ENCODE peak calls at places on chromosomes 16 and 17, in nine cellular contexts. One of them, this sample, is unnamed.

GRCh38 chr17:73307130-73307529 is 4.7 kb downstream of the CDC42EP4 start:
- DNase-seq in WTC11: no peak
- DNase-seq in OCI-LY7: no peak
- DNase-seq in activated naive CD8-positive, alpha-beta T cell treated with anti-CD3 and anti-CD28 coated beads, Interleukin-2, amount 50 U/mL, for 16 hours: no peak
- DNase-seq in Calu3: peak; percentile 61
- DNase-seq in GOT3: no peak
- DNase-seq in HFF-Myc: no peak
- DNase-seq in AG20443: no peak
- DNase-seq in activated CD4-positive, CD25-positive, alpha-beta regulatory T cell: no peak
- DNase-seq in this sample: no peak

GRCh38 chr17:58531661-58532554 is 17.5 kb upstream of the MTMR4 start:
- DNase-seq in GOT3: no peak
- DNase-seq in WTC11: peak; percentile 70
- DNase-seq in activated naive CD8-positive, alpha-beta T cell treated with anti-CD3 and anti-CD28 coated beads, Interleukin-2, amount 50 U/mL, for 16 hours: no peak
- DNase-seq in OCI-LY7: peak; percentile 27
- DNase-seq in HFF-Myc: no peak
- DNase-seq in Calu3: peak; percentile 43
- DNase-seq in AG20443: peak; percentile 85
- DNase-seq in activated CD4-positive, CD25-positive, alpha-beta regulatory T cell: peak; percentile 17
- DNase-seq in this sample: no peak

GRCh38 chr16:4116328-4117249 is at the start of gene ADCY9:
- DNase-seq in HFF-Myc: no peak
- DNase-seq in Calu3: peak; percentile 86
- DNase-seq in WTC11: peak; percentile 83
- DNase-seq in AG20443: peak; percentile 99
- DNase-seq in activated naive CD8-positive, alpha-beta T cell treated with anti-CD3 and anti-CD28 coated beads, Interleukin-2, amount 50 U/mL, for 16 hours: peak; percentile 28
- DNase-seq in GOT3: peak; percentile 49
- DNase-seq in OCI-LY7: peak; percentile 77
- DNase-seq in activated CD4-positive, CD25-positive, alpha-beta regulatory T cell: peak; percentile 62
- DNase-seq in this sample: no peak

GRCh38 chr17:78390241-78391050 is 12.0 kb downstream of the PGS1 start:
- DNase-seq in WTC11: no peak
- DNase-seq in HFF-Myc: peak; percentile 94
- DNase-seq in activated CD4-positive, CD25-positive, alpha-beta regulatory T cell: no peak
- DNase-seq in OCI-LY7: no peak
- DNase-seq in activated naive CD8-positive, alpha-beta T cell treated with anti-CD3 and anti-CD28 coated beads, Interleukin-2, amount 50 U/mL, for 16 hours: no peak
- DNase-seq in Calu3: no peak
- DNase-seq in GOT3: no peak
- DNase-seq in AG20443: peak; percentile 88
- DNase-seq in this sample: no peak

GRCh38 chr17:47077576-47077975 is 98.5 kb upstream of the RPRML start:
- DNase-seq in WTC11: no peak
- DNase-seq in activated CD4-positive, CD25-positive, alpha-beta regulatory T cell: no peak
- DNase-seq in AG20443: no peak
- DNase-seq in activated naive CD8-positive, alpha-beta T cell treated with anti-CD3 and anti-CD28 coated beads, Interleukin-2, amount 50 U/mL, for 16 hours: no peak
- DNase-seq in OCI-LY7: no peak
- DNase-seq in GOT3: no peak
- DNase-seq in HFF-Myc: no peak
- DNase-seq in Calu3: no peak
- DNase-seq in this sample: no peak

GRCh38 chr17:17416400-17417360 is 60.1 kb upstream of the MED9 start:
- DNase-seq in GOT3: no peak
- DNase-seq in AG20443: peak; percentile 58
- DNase-seq in activated CD4-positive, CD25-positive, alpha-beta regulatory T cell: peak; percentile 25
- DNase-seq in WTC11: no peak
- DNase-seq in Calu3: peak; percentile 4
- DNase-seq in activated naive CD8-positive, alpha-beta T cell treated with anti-CD3 and anti-CD28 coated beads, Interleukin-2, amount 50 U/mL, for 16 hours: no peak
- DNase-seq in HFF-Myc: no peak
- DNase-seq in OCI-LY7: no peak
- DNase-seq in this sample: peak; percentile 77

GRCh38 chr16:56424404-56424765 is 960 bp downstream of the AMFR start:
- DNase-seq in AG20443: peak; percentile 18
- DNase-seq in GOT3: no peak
- DNase-seq in OCI-LY7: no peak
- DNase-seq in Calu3: peak; percentile 13
- DNase-seq in HFF-Myc: no peak
- DNase-seq in activated naive CD8-positive, alpha-beta T cell treated with anti-CD3 and anti-CD28 coated beads, Interleukin-2, amount 50 U/mL, for 16 hours: no peak
- DNase-seq in activated CD4-positive, CD25-positive, alpha-beta regulatory T cell: no peak
- DNase-seq in WTC11: no peak
- DNase-seq in this sample: no peak

GRCh38 chr17:75739174-75739573 is 17.9 kb downstream of the ITGB4 start:
- DNase-seq in WTC11: no peak
- DNase-seq in HFF-Myc: no peak
- DNase-seq in AG20443: no peak
- DNase-seq in activated CD4-positive, CD25-positive, alpha-beta regulatory T cell: no peak
- DNase-seq in GOT3: no peak
- DNase-seq in OCI-LY7: no peak
- DNase-seq in activated naive CD8-positive, alpha-beta T cell treated with anti-CD3 and anti-CD28 coated beads, Interleukin-2, amount 50 U/mL, for 16 hours: no peak
- DNase-seq in Calu3: no peak
- DNase-seq in this sample: no peak

GRCh38 chr17:70138309-70138865 is 30.9 kb upstream of the KCNJ2 start:
- DNase-seq in WTC11: no peak
- DNase-seq in activated CD4-positive, CD25-positive, alpha-beta regulatory T cell: no peak
- DNase-seq in Calu3: no peak
- DNase-seq in OCI-LY7: no peak
- DNase-seq in GOT3: no peak
- DNase-seq in AG20443: peak; percentile 33
- DNase-seq in activated naive CD8-positive, alpha-beta T cell treated with anti-CD3 and anti-CD28 coated beads, Interleukin-2, amount 50 U/mL, for 16 hours: no peak
- DNase-seq in HFF-Myc: no peak
- DNase-seq in this sample: no peak

GRCh38 chr17:74530751-74531150 is 524 bp downstream of the CD300LB start:
- DNase-seq in activated naive CD8-positive, alpha-beta T cell treated with anti-CD3 and anti-CD28 coated beads, Interleukin-2, amount 50 U/mL, for 16 hours: no peak
- DNase-seq in activated CD4-positive, CD25-positive, alpha-beta regulatory T cell: no peak
- DNase-seq in AG20443: no peak
- DNase-seq in OCI-LY7: no peak
- DNase-seq in HFF-Myc: no peak
- DNase-seq in Calu3: no peak
- DNase-seq in WTC11: no peak
- DNase-seq in GOT3: no peak
- DNase-seq in this sample: no peak

GRCh38 chr17:59963738-59964454 is 644 bp downstream of the RNFT1 start:
- DNase-seq in GOT3: no peak
- DNase-seq in activated naive CD8-positive, alpha-beta T cell treated with anti-CD3 and anti-CD28 coated beads, Interleukin-2, amount 50 U/mL, for 16 hours: no peak
- DNase-seq in AG20443: peak; percentile 71
- DNase-seq in OCI-LY7: peak; percentile 48
- DNase-seq in Calu3: peak; percentile 4
- DNase-seq in WTC11: no peak
- DNase-seq in HFF-Myc: no peak
- DNase-seq in activated CD4-positive, CD25-positive, alpha-beta regulatory T cell: no peak
- DNase-seq in this sample: peak; percentile 5

GRCh38 chr16:66416981-66417700 is 10.0 kb upstream of the BEAN1 start:
- DNase-seq in HFF-Myc: no peak
- DNase-seq in activated CD4-positive, CD25-positive, alpha-beta regulatory T cell: no peak
- DNase-seq in OCI-LY7: no peak
- DNase-seq in activated naive CD8-positive, alpha-beta T cell treated with anti-CD3 and anti-CD28 coated beads, Interleukin-2, amount 50 U/mL, for 16 hours: no peak
- DNase-seq in WTC11: no peak
- DNase-seq in GOT3: no peak
- DNase-seq in AG20443: peak; percentile 60
- DNase-seq in Calu3: no peak
- DNase-seq in this sample: no peak

GRCh38 chr16:24516900-24517669 is 22.3 kb upstream of the RBBP6 start:
- DNase-seq in GOT3: peak; percentile 62
- DNase-seq in activated CD4-positive, CD25-positive, alpha-beta regulatory T cell: peak; percentile 46
- DNase-seq in WTC11: peak; percentile 85
- DNase-seq in Calu3: peak; percentile 91
- DNase-seq in HFF-Myc: peak; percentile 72
- DNase-seq in AG20443: peak; percentile 83
- DNase-seq in OCI-LY7: peak; percentile 78
- DNase-seq in activated naive CD8-positive, alpha-beta T cell treated with anti-CD3 and anti-CD28 coated beads, Interleukin-2, amount 50 U/mL, for 16 hours: peak; percentile 59
- DNase-seq in this sample: peak; percentile 80

GRCh38 chr17:56471661-56472060 is 121.8 kb upstream of the NOG start:
- DNase-seq in OCI-LY7: no peak
- DNase-seq in HFF-Myc: no peak
- DNase-seq in GOT3: no peak
- DNase-seq in WTC11: no peak
- DNase-seq in AG20443: no peak
- DNase-seq in activated naive CD8-positive, alpha-beta T cell treated with anti-CD3 and anti-CD28 coated beads, Interleukin-2, amount 50 U/mL, for 16 hours: no peak
- DNase-seq in Calu3: no peak
- DNase-seq in activated CD4-positive, CD25-positive, alpha-beta regulatory T cell: no peak
- DNase-seq in this sample: no peak

GRCh38 chr16:67531247-67531646 is 2.6 kb downstream of the RIPOR1 start:
- DNase-seq in HFF-Myc: no peak
- DNase-seq in AG20443: no peak
- DNase-seq in OCI-LY7: peak; percentile 33
- DNase-seq in activated naive CD8-positive, alpha-beta T cell treated with anti-CD3 and anti-CD28 coated beads, Interleukin-2, amount 50 U/mL, for 16 hours: no peak
- DNase-seq in WTC11: no peak
- DNase-seq in Calu3: no peak
- DNase-seq in GOT3: no peak
- DNase-seq in activated CD4-positive, CD25-positive, alpha-beta regulatory T cell: no peak
- DNase-seq in this sample: no peak

GRCh38 chr17:7885357-7886226 is 3.0 kb upstream of the CHD3 start:
- DNase-seq in OCI-LY7: peak; percentile 68
- DNase-seq in HFF-Myc: no peak
- DNase-seq in activated CD4-positive, CD25-positive, alpha-beta regulatory T cell: no peak
- DNase-seq in GOT3: no peak
- DNase-seq in Calu3: peak; percentile 45
- DNase-seq in AG20443: peak; percentile 51
- DNase-seq in WTC11: peak; percentile 53
- DNase-seq in activated naive CD8-positive, alpha-beta T cell treated with anti-CD3 and anti-CD28 coated beads, Interleukin-2, amount 50 U/mL, for 16 hours: no peak
- DNase-seq in this sample: no peak

GRCh38 chr17:8649157-8650118 is 18.9 kb upstream of the MYH10 start:
- DNase-seq in GOT3: no peak
- DNase-seq in WTC11: no peak
- DNase-seq in AG20443: peak; percentile 94
- DNase-seq in HFF-Myc: peak; percentile 48
- DNase-seq in activated naive CD8-positive, alpha-beta T cell treated with anti-CD3 and anti-CD28 coated beads, Interleukin-2, amount 50 U/mL, for 16 hours: no peak
- DNase-seq in activated CD4-positive, CD25-positive, alpha-beta regulatory T cell: no peak
- DNase-seq in Calu3: no peak
- DNase-seq in OCI-LY7: no peak
- DNase-seq in this sample: no peak

GRCh38 chr17:75240394-75241142 is 20.8 kb downstream of the GGA3 start:
- DNase-seq in WTC11: peak; percentile 82
- DNase-seq in AG20443: peak; percentile 65
- DNase-seq in GOT3: no peak
- DNase-seq in activated naive CD8-positive, alpha-beta T cell treated with anti-CD3 and anti-CD28 coated beads, Interleukin-2, amount 50 U/mL, for 16 hours: peak; percentile 30
- DNase-seq in activated CD4-positive, CD25-positive, alpha-beta regulatory T cell: no peak
- DNase-seq in OCI-LY7: peak; percentile 72
- DNase-seq in HFF-Myc: no peak
- DNase-seq in Calu3: peak; percentile 53
- DNase-seq in this sample: no peak

GRCh38 chr17:42414782-42415409 is 8.2 kb downstream of the CAVIN1 start:
- DNase-seq in activated naive CD8-positive, alpha-beta T cell treated with anti-CD3 and anti-CD28 coated beads, Interleukin-2, amount 50 U/mL, for 16 hours: peak; percentile 31
- DNase-seq in OCI-LY7: peak; percentile 86
- DNase-seq in activated CD4-positive, CD25-positive, alpha-beta regulatory T cell: peak; percentile 38
- DNase-seq in HFF-Myc: no peak
- DNase-seq in WTC11: no peak
- DNase-seq in GOT3: no peak
- DNase-seq in Calu3: no peak
- DNase-seq in AG20443: no peak
- DNase-seq in this sample: no peak

GRCh38 chr17:28613916-28614315 is at the start of gene RSKR:
- DNase-seq in activated CD4-positive, CD25-positive, alpha-beta regulatory T cell: no peak
- DNase-seq in AG20443: peak; percentile 20
- DNase-seq in OCI-LY7: no peak
- DNase-seq in activated naive CD8-positive, alpha-beta T cell treated with anti-CD3 and anti-CD28 coated beads, Interleukin-2, amount 50 U/mL, for 16 hours: no peak
- DNase-seq in WTC11: no peak
- DNase-seq in GOT3: no peak
- DNase-seq in HFF-Myc: no peak
- DNase-seq in Calu3: no peak
- DNase-seq in this sample: no peak

GRCh38 chr17:61474235-61474927 is 22.2 kb downstream of the TBX4 start:
- DNase-seq in OCI-LY7: no peak
- DNase-seq in activated CD4-positive, CD25-positive, alpha-beta regulatory T cell: no peak
- DNase-seq in AG20443: peak; percentile 69
- DNase-seq in WTC11: no peak
- DNase-seq in Calu3: no peak
- DNase-seq in HFF-Myc: no peak
- DNase-seq in activated naive CD8-positive, alpha-beta T cell treated with anti-CD3 and anti-CD28 coated beads, Interleukin-2, amount 50 U/mL, for 16 hours: no peak
- DNase-seq in GOT3: no peak
- DNase-seq in this sample: no peak

GRCh38 chr17:18267927-18268711 is 7.7 kb downstream of the MIEF2 start:
- DNase-seq in activated CD4-positive, CD25-positive, alpha-beta regulatory T cell: no peak
- DNase-seq in Calu3: no peak
- DNase-seq in WTC11: peak; percentile 58
- DNase-seq in AG20443: peak; percentile 38
- DNase-seq in activated naive CD8-positive, alpha-beta T cell treated with anti-CD3 and anti-CD28 coated beads, Interleukin-2, amount 50 U/mL, for 16 hours: no peak
- DNase-seq in HFF-Myc: no peak
- DNase-seq in OCI-LY7: no peak
- DNase-seq in GOT3: no peak
- DNase-seq in this sample: no peak

This sample was measured in glomerular endothelial cell.